ENCODE peak calls at places on chromosomes 7 and 10, in nine cellular contexts. V is NCI-H2081; M is activated CD4-positive, alpha-beta T cell treated with anti-CD3 and anti-CD28 coated beads, Interleukin-2, amount 10 ng/mL, durations not matched to agents 7 days and 5 days; W is neural progenitor cell; N is occipital lobe; F is A549; T is MV-4-11; O is mammary epithelial cell; P is T-helper 1 cell. J is an unnamed sample.

GRCh38 chr10:4183761-4184261 is 398.8 kb upstream of the KLF6 start:
- DNase-seq in N (no peak), F (no peak), W (no peak), T (no peak), M (no peak), P (no peak), O (no peak), V (no peak), J (no peak)

GRCh38 chr7:39720586-39720985 is 97.2 kb downstream of the RALA start:
- DNase-seq in P (no peak), N (no peak), O (peak), T (no peak), M (no peak), V (no peak), W (no peak), F (no peak), J (no peak)

GRCh38 chr7:93902777-93903423 is 3.5 kb upstream of the GNGT1 start:
- DNase-seq in W (peak), T (peak), O (no peak), F (peak), V (peak), P (no peak), N (no peak), M (peak), J (peak)

GRCh38 chr7:46786221-46786951 is 795.5 kb downstream of the TNS3 start:
- DNase-seq in M (no peak), V (no peak), N (no peak), T (no peak), F (peak), O (peak), P (no peak), W (no peak), J (no peak)

GRCh38 chr10:66747451-66747850 is 178.4 kb upstream of the LRRTM3 start:
- DNase-seq in N (no peak), F (no peak), O (peak), M (no peak), P (no peak), W (no peak), T (no peak), V (no peak), J (no peak)

GRCh38 chr7:17299477-17299991 is 1.1 kb downstream of the AHR start:
- DNase-seq in W (no peak), F (peak), T (peak), O (peak), V (peak), M (peak), P (no peak), N (no peak), J (no peak)

GRCh38 chr7:37100735-37101331 is 347.8 kb downstream of the ELMO1 start:
- DNase-seq in T (peak), N (no peak), W (no peak), F (no peak), V (no peak), O (no peak), M (no peak), P (no peak), J (no peak)

GRCh38 chr7:157516311-157516710 is 179.5 kb downstream of the DNAJB6 start:
- DNase-seq in T (no peak), O (no peak), N (no peak), W (no peak), P (no peak), F (no peak), V (no peak), M (no peak), J (no peak)

GRCh38 chr7:44772867-44773266 is 23.6 kb upstream of the PPIA start:
- DNase-seq in P (no peak), M (no peak), O (no peak), T (no peak), W (no peak), N (no peak), V (no peak), F (peak), J (no peak)

GRCh38 chr10:88565072-88565471 is 18.0 kb downstream of the RNLS start:
- DNase-seq in W (no peak), M (no peak), O (peak), T (peak), F (peak), N (no peak), V (no peak), P (no peak), J (peak)